ENCODE peak calls at places on chromosomes 3 and 15, in seven cellular contexts. H is BE2C, E is ELR, P is GM13976, N is T-helper 17 cell, T is astrocyte of the cerebellum, Q is progenitor cell of endocrine pancreas. V is an unnamed sample.

GRCh38 chr3:56119575-56120349 is 348.5 kb downstream of the ERC2 start:
- DNase-seq in E (peak), T (no peak), Q (no peak), N (no peak), H (no peak), P (no peak), V (no peak)

GRCh38 chr3:141237701-141238521 is 6.3 kb downstream of the PXYLP1 start:
- DNase-seq in Q (no peak), N (no peak), T (no peak), H (peak), E (no peak), P (no peak), V (no peak)

GRCh38 chr15:75198560-75199346 is 2.9 kb upstream of the C15orf39 start:
- DNase-seq in N (no peak), P (peak), H (peak), Q (no peak), T (no peak), E (peak), V (no peak)

GRCh38 chr15:39581501-39582285 is 814 bp downstream of the THBS1 start:
- DNase-seq in H (no peak), N (no peak), P (peak), E (peak), T (no peak), Q (peak), V (no peak)

GRCh38 chr3:40939113-40940070 is 259.9 kb upstream of the CTNNB1 start:
- DNase-seq in H (no peak), T (no peak), P (no peak), E (no peak), Q (peak), N (no peak), V (no peak)

GRCh38 chr3:98027084-98027445 is 8.1 kb downstream of the GABRR3 start:
- DNase-seq in P (no peak), Q (no peak), H (no peak), T (peak), E (no peak), N (no peak), V (no peak)

GRCh38 chr15:33086500-33087141 is 107.9 kb downstream of the FMN1 start:
- DNase-seq in H (no peak), T (peak), Q (no peak), P (peak), N (no peak), E (peak), V (no peak)

GRCh38 chr15:48424076-48424475 is 92.8 kb downstream of the DUT start:
- DNase-seq in N (no peak), E (peak), Q (no peak), H (no peak), P (no peak), T (no peak), V (no peak)

GRCh38 chr15:63044645-63045437 is 2.3 kb downstream of the TPM1 start:
- DNase-seq in T (no peak), H (no peak), P (no peak), Q (no peak), E (peak), N (no peak), V (peak)

GRCh38 chr3:22977650-22978289 is 225.4 kb upstream of the UBE2E2 start:
- DNase-seq in T (no peak), Q (no peak), H (no peak), E (no peak), P (no peak), N (no peak), V (no peak)

GRCh38 chr15:95295311-95295710 is 1035.2 kb upstream of the NR2F2 start:
- DNase-seq in E (no peak), T (no peak), P (no peak), N (no peak), Q (no peak), H (no peak), V (no peak)

GRCh38 chr15:43463542-43463941 is 29.4 kb downstream of the TP53BP1 start:
- DNase-seq in E (no peak), T (no peak), P (no peak), H (no peak), Q (no peak), N (no peak), V (no peak)

GRCh38 chr3:42139740-42140453 is 48.7 kb downstream of the TRAK1 start:
- DNase-seq in Q (no peak), N (no peak), E (no peak), T (no peak), H (no peak), P (no peak), V (no peak)

GRCh38 chr3:144085964-144086363 is 114.3 kb downstream of the DIPK2A start:
- DNase-seq in T (peak), P (no peak), E (peak), N (no peak), H (no peak), Q (no peak), V (no peak)

GRCh38 chr15:62138124-62138523 is 27.0 kb downstream of the C2CD4B start:
- DNase-seq in E (peak), P (no peak), H (no peak), Q (no peak), N (no peak), T (peak), V (no peak)

GRCh38 chr15:101567089-101567488 is 77.6 kb upstream of the PCSK6 start:
- DNase-seq in Q (no peak), E (no peak), T (no peak), N (no peak), H (no peak), P (no peak), V (no peak)

GRCh38 chr3:127811717-127812116 is 10.6 kb downstream of the MGLL start:
- DNase-seq in T (no peak), H (no peak), Q (no peak), N (no peak), P (no peak), E (no peak), V (no peak)

GRCh38 chr3:190853464-190853863 is 9.0 kb downstream of the GMNC start:
- DNase-seq in H (no peak), N (no peak), T (no peak), Q (no peak), E (no peak), P (no peak), V (no peak)

GRCh38 chr15:67240235-67241131 is 14.0 kb downstream of the AAGAB start:
- DNase-seq in T (no peak), H (peak), E (peak), Q (no peak), N (peak), P (no peak), V (no peak)